ENCODE peak calls at places on chromosomes 5 and 9, in four cellular contexts. Z is effector memory CD8-positive, alpha-beta T cell; X is activated T-cell treated with anti-CD3 and anti-CD28 coated beads, Interleukin-2, amount 50 U/mL, for 4 hours; T is psoas muscle. R is an unnamed sample.

GRCh38 chr5:6220346-6221088 is 157.8 kb downstream of the MED10 start:
- ATAC-seq in T (no peak), X (no peak), Z (no peak), R (no peak)

GRCh38 chr5:40436535-40437237 is 243.0 kb upstream of the PTGER4 start:
- ATAC-seq in T (no peak), Z (peak), X (peak), R (peak)

GRCh38 chr9:133301253-133302230 is 26.5 kb upstream of the ABO start:
- ATAC-seq in X (no peak), Z (no peak), T (no peak), R (no peak)

GRCh38 chr5:35316611-35317307 is 86.5 kb upstream of the PRLR start:
- ATAC-seq in X (peak), Z (no peak), T (no peak), R (peak)

GRCh38 chr9:83431470-83432060 is 106.6 kb downstream of the FRMD3 start:
- ATAC-seq in T (no peak), Z (no peak), X (no peak), R (no peak)

GRCh38 chr5:111135406-111135805 is 43.3 kb downstream of the WDR36 start:
- ATAC-seq in Z (no peak), X (no peak), T (no peak), R (no peak)

GRCh38 chr5:18003784-18004183 is 369.5 kb downstream of the TAF11L14 start:
- ATAC-seq in X (no peak), Z (no peak), T (no peak), R (no peak)

GRCh38 chr9:111657051-111657450 is 4.4 kb upstream of the GNG10 start:
- ATAC-seq in X (no peak), Z (no peak), T (no peak), R (no peak)

GRCh38 chr5:92518318-92518913 is 1062.6 kb downstream of the NR2F1-AS1 start:
- ATAC-seq in X (peak), T (no peak), Z (no peak), R (peak)

GRCh38 chr5:27010646-27011045 is 27.7 kb downstream of the CDH9 start:
- ATAC-seq in T (no peak), X (no peak), Z (no peak), R (no peak)

GRCh38 chr9:37037137-37037743 is 3.2 kb upstream of the PAX5 start:
- ATAC-seq in T (peak), Z (peak), X (peak), R (peak)

GRCh38 chr9:5632540-5632939 is 3.6 kb downstream of the RIC1 start:
- ATAC-seq in X (no peak), T (no peak), Z (no peak), R (no peak)

GRCh38 chr9:89872913-89873707 is 268.3 kb downstream of the GADD45G start:
- ATAC-seq in X (no peak), Z (no peak), T (peak), R (peak)

GRCh38 chr5:138709216-138709615 is 44.0 kb upstream of the CTNNA1 start:
- ATAC-seq in X (no peak), Z (no peak), T (no peak), R (no peak)

GRCh38 chr9:128051932-128052734 is 15.0 kb downstream of the NAIF1 start:
- ATAC-seq in Z (no peak), X (no peak), T (no peak), R (no peak)